ENCODE peak calls at places on chromosomes 3 and 15, in five cellular contexts. J is EL; R is iris pigment epithelial cell; X is stimulated activated naive CD4-positive, alpha-beta T cell treated with Interleukin-2 at 50 U/mL for 16 hours; Q is hepatic stellate cell. A is an unnamed sample.

GRCh38 chr15:98937413-98938104 is 70.0 kb downstream of the PGPEP1L start:
- DNase-seq in J (no peak), R (no peak), X (no peak), Q (no peak), A (no peak)

GRCh38 chr3:78629544-78629943 is 1138.3 kb downstream of the ROBO1 start:
- DNase-seq in J (no peak), R (no peak), X (no peak), Q (no peak), A (no peak)

GRCh38 chr15:65611888-65612615 is 1.1 kb upstream of the INTS14 start:
- DNase-seq in J (no peak), R (no peak), X (no peak), Q (no peak), A (no peak)

GRCh38 chr15:45347033-45347432 is 31.3 kb downstream of the GATM start:
- DNase-seq in J (no peak), R (no peak), X (no peak), Q (no peak), A (no peak)

GRCh38 chr15:60324706-60325438 is 72.9 kb downstream of the ANXA2 start:
- DNase-seq in J (no peak), R (peak), X (no peak), Q (no peak), A (no peak)

GRCh38 chr3:3745693-3746092 is 53.5 kb upstream of the LRRN1 start:
- DNase-seq in J (no peak), R (no peak), X (no peak), Q (no peak), A (no peak)

GRCh38 chr3:129708328-129708861 is 101.9 kb upstream of the PLXND1 start:
- DNase-seq in J (peak), R (no peak), X (no peak), Q (no peak), A (no peak)

GRCh38 chr3:184641430-184641829 is 70.4 kb downstream of the MAGEF1 start:
- DNase-seq in J (no peak), R (no peak), X (no peak), Q (no peak), A (no peak)

GRCh38 chr3:49715611-49716121 is 3.8 kb downstream of the AMIGO3 start:
- DNase-seq in J (no peak), R (no peak), X (no peak), Q (no peak), A (no peak)

GRCh38 chr3:184016820-184017671 is 638 bp downstream of the ABCC5 start:
- DNase-seq in J (peak), R (peak), X (peak), Q (peak), A (peak)

GRCh38 chr15:62404194-62404985 is 239.3 kb upstream of the C2CD4B start:
- DNase-seq in J (no peak), R (no peak), X (no peak), Q (no peak), A (no peak)

GRCh38 chr15:88020806-88021205 is 235.7 kb downstream of the NTRK3 start:
- DNase-seq in J (peak), R (no peak), X (no peak), Q (no peak), A (no peak)

GRCh38 chr15:74387141-74387541 is 19.7 kb upstream of the CYP11A1 start:
- DNase-seq in J (no peak), R (no peak), X (no peak), Q (no peak), A (no peak)

GRCh38 chr3:189488241-189488767 is 142.9 kb upstream of the TP63 start:
- DNase-seq in J (peak), R (peak), X (no peak), Q (no peak), A (no peak)

GRCh38 chr3:171086914-171087313 is 60.4 kb upstream of the SLC2A2 start:
- DNase-seq in J (no peak), R (no peak), X (no peak), Q (no peak), A (no peak)

A was measured in stimulated activated CD4-positive, alpha-beta T cell treated with anti-CD3 and anti-CD28 coated beads, Interleukin-4, amount 100 ng/mL, for 1 hour.